ENCODE peak calls at places on chromosomes 4 and X, in seven cellular contexts. F, D, Y, O, R, U and P are unnamed samples.
A peak's percentile ranks its signal among the peaks of the same experiment; 100 is the strongest.

GRCh38 chr4:186621959-186622553 is 66.7 kb upstream of the MTNR1A start:
- DNase-seq in R (no peak), D (no peak), F (no peak), Y (peak; percentile 93), O (no peak), U (no peak), P (no peak)

GRCh38 chr4:152515678-152516077 is 20.2 kb downstream of the FBXW7 start:
- DNase-seq in U (no peak), D (no peak), F (no peak), R (no peak), Y (peak; percentile 73), O (no peak), P (no peak)

GRCh38 chrX:152601848-152602616 is 35.7 kb upstream of the GABRQ start:
- DNase-seq in Y (no peak), R (no peak), F (no peak), U (no peak), D (no peak), O (no peak), P (no peak)

GRCh38 chr4:41613362-41613761 is 75.4 kb downstream of the LIMCH1 start:
- DNase-seq in D (no peak), O (no peak), F (no peak), Y (no peak), R (no peak), U (no peak), P (no peak)

GRCh38 chr4:7676376-7676775 is 241.6 kb upstream of the PSAPL1 start:
- DNase-seq in F (no peak), R (no peak), U (no peak), D (no peak), O (no peak), Y (no peak), P (no peak)

GRCh38 chrX:80335062-80335830 is 85.0 kb upstream of the TENT5D start:
- DNase-seq in D (no peak), U (no peak), R (peak; percentile 79), O (no peak), F (no peak), Y (no peak), P (no peak)

GRCh38 chr4:2837110-2837903 is 6.3 kb upstream of the ADD1 start:
- DNase-seq in Y (no peak), D (no peak), F (no peak), O (no peak), U (no peak), R (peak; percentile 49), P (no peak)

GRCh38 chr4:38132140-38132673 is 172.0 kb downstream of the PTTG2 start:
- DNase-seq in Y (peak; percentile 78), U (peak; percentile 97), O (no peak), R (no peak), F (peak; percentile 44), D (peak; percentile 66), P (peak; percentile 56)

GRCh38 chr4:126338572-126338971 is 1023.8 kb downstream of the FAT4 start:
- DNase-seq in F (no peak), R (no peak), U (no peak), D (no peak), Y (no peak), O (no peak), P (no peak)